ENCODE peak calls at places on chromosomes 4 and X, in nine cellular contexts. One of them, this sample, is unnamed.

GRCh38 chr4:109915385-109916002 is 2.8 kb downstream of the EGF start:
- DNase-seq in endothelial cell of umbilical vein: no peak
- DNase-seq in K562: no peak
- DNase-seq in HCT116: no peak
- DNase-seq in GM12878: no peak
- DNase-seq in spleen: no peak
- DNase-seq in GM23338: no peak
- DNase-seq in stomach: no peak
- DNase-seq in breast epithelium: no peak
- DNase-seq in this sample: no peak

GRCh38 chr4:83010111-83010521 is 507 bp downstream of the LIN54 start:
- DNase-seq in breast epithelium: no peak
- DNase-seq in spleen: no peak
- DNase-seq in GM23338: peak
- DNase-seq in endothelial cell of umbilical vein: peak
- DNase-seq in stomach: no peak
- DNase-seq in K562: no peak
- DNase-seq in GM12878: no peak
- DNase-seq in HCT116: no peak
- DNase-seq in this sample: no peak

GRCh38 chr4:152534541-152535231 is 1.2 kb downstream of the FBXW7 start:
- DNase-seq in endothelial cell of umbilical vein: peak
- DNase-seq in stomach: peak
- DNase-seq in GM23338: peak
- DNase-seq in breast epithelium: no peak
- DNase-seq in K562: peak
- DNase-seq in spleen: peak
- DNase-seq in HCT116: no peak
- DNase-seq in GM12878: no peak
- DNase-seq in this sample: peak

GRCh38 chrX:144916785-144917184 is 330.5 kb upstream of the SPANXN1 start:
- DNase-seq in GM23338: peak
- DNase-seq in stomach: no peak
- DNase-seq in HCT116: no peak
- DNase-seq in endothelial cell of umbilical vein: no peak
- DNase-seq in spleen: no peak
- DNase-seq in K562: no peak
- DNase-seq in breast epithelium: no peak
- DNase-seq in GM12878: no peak
- DNase-seq in this sample: no peak

GRCh38 chr4:185534850-185535761 is at the start of gene PDLIM3:
- DNase-seq in breast epithelium: peak
- DNase-seq in stomach: peak
- DNase-seq in GM12878: no peak
- DNase-seq in HCT116: peak
- DNase-seq in GM23338: peak
- DNase-seq in spleen: peak
- DNase-seq in endothelial cell of umbilical vein: peak
- DNase-seq in K562: peak
- DNase-seq in this sample: peak

GRCh38 chr4:63728480-63729177 is 680.6 kb downstream of the TECRL start:
- DNase-seq in K562: no peak
- DNase-seq in stomach: no peak
- DNase-seq in HCT116: no peak
- DNase-seq in spleen: no peak
- DNase-seq in breast epithelium: no peak
- DNase-seq in GM12878: no peak
- DNase-seq in endothelial cell of umbilical vein: no peak
- DNase-seq in GM23338: peak
- DNase-seq in this sample: no peak

GRCh38 chr4:149735796-149736195 is 79.8 kb downstream of the IQCM start:
- DNase-seq in spleen: no peak
- DNase-seq in stomach: no peak
- DNase-seq in HCT116: no peak
- DNase-seq in GM12878: no peak
- DNase-seq in GM23338: no peak
- DNase-seq in breast epithelium: no peak
- DNase-seq in endothelial cell of umbilical vein: no peak
- DNase-seq in K562: no peak
- DNase-seq in this sample: no peak

GRCh38 chr4:159206427-159206871 is 103.6 kb downstream of the RAPGEF2 start:
- DNase-seq in stomach: no peak
- DNase-seq in K562: no peak
- DNase-seq in GM23338: no peak
- DNase-seq in spleen: no peak
- DNase-seq in endothelial cell of umbilical vein: peak
- DNase-seq in GM12878: peak
- DNase-seq in HCT116: no peak
- DNase-seq in breast epithelium: no peak
- DNase-seq in this sample: no peak

GRCh38 chr4:36235306-36235705 is 9.0 kb downstream of the ARAP2 start:
- DNase-seq in stomach: no peak
- DNase-seq in K562: no peak
- DNase-seq in GM23338: peak
- DNase-seq in HCT116: no peak
- DNase-seq in breast epithelium: no peak
- DNase-seq in GM12878: no peak
- DNase-seq in spleen: no peak
- DNase-seq in endothelial cell of umbilical vein: no peak
- DNase-seq in this sample: no peak

GRCh38 chrX:108464604-108465003 is 25.0 kb downstream of the COL4A5 start:
- DNase-seq in GM12878: no peak
- DNase-seq in endothelial cell of umbilical vein: no peak
- DNase-seq in stomach: no peak
- DNase-seq in spleen: no peak
- DNase-seq in GM23338: peak
- DNase-seq in breast epithelium: no peak
- DNase-seq in HCT116: no peak
- DNase-seq in K562: no peak
- DNase-seq in this sample: no peak

GRCh38 chrX:9770319-9770718 is 4.7 kb upstream of the GPR143 start:
- DNase-seq in spleen: no peak
- DNase-seq in K562: no peak
- DNase-seq in GM23338: peak
- DNase-seq in HCT116: no peak
- DNase-seq in endothelial cell of umbilical vein: peak
- DNase-seq in breast epithelium: no peak
- DNase-seq in GM12878: no peak
- DNase-seq in stomach: no peak
- DNase-seq in this sample: no peak

DNA sequence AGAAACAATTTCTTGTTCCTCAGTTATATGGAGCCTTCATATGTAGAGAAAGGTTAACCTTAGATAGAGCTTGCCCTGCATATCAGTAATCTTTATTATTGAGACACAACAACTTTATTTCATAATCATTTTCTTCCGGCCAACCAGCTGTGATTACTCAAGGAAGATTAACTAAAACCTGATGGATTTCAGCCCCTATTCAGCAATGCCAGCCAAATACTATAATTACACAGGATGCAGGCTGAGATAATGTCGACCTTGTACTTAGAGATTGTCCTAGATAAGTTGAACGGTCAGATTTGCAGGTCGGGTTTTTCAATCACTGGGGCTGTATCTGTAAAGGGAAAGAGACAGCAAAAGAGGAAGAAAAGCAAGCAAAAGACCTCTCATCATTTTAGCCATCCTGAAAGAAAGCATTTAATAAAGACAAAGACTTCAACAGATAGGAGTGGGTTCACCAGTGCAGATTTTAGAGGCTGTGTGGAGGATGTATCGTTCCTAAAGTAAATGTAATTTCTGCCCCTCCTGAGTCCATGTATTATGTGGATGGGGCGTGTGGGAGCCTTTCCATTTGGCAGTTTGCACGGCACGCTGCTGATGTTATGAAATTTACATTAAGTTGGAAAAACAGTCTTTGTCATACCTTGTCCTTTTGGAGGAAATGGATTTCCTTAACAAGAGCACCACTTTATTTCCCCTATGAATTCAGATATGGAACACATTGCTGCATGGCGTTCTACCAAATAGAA is 496.6 kb downstream of the SPRY1 start:
- DNase-seq in GM12878: no peak
- DNase-seq in spleen: no peak
- DNase-seq in breast epithelium: no peak
- DNase-seq in GM23338: no peak
- DNase-seq in HCT116: no peak
- DNase-seq in K562: no peak
- DNase-seq in endothelial cell of umbilical vein: peak
- DNase-seq in stomach: no peak
- DNase-seq in this sample: no peak
- TF ChIP-seq POLR2AphosphoS5 in GM12878: no peak
- TF ChIP-seq POLR2AphosphoS5 in spleen: no peak
- TF ChIP-seq POLR2AphosphoS5 in breast epithelium: no peak
- TF ChIP-seq POLR2AphosphoS5 in GM23338: no peak
- TF ChIP-seq POLR2AphosphoS5 in HCT116: no peak
- TF ChIP-seq POLR2AphosphoS5 in K562: no peak
- TF ChIP-seq POLR2AphosphoS5 in endothelial cell of umbilical vein: no peak
- TF ChIP-seq POLR2AphosphoS5 in stomach: peak
- TF ChIP-seq POLR2AphosphoS5 in this sample: peak

DNA sequence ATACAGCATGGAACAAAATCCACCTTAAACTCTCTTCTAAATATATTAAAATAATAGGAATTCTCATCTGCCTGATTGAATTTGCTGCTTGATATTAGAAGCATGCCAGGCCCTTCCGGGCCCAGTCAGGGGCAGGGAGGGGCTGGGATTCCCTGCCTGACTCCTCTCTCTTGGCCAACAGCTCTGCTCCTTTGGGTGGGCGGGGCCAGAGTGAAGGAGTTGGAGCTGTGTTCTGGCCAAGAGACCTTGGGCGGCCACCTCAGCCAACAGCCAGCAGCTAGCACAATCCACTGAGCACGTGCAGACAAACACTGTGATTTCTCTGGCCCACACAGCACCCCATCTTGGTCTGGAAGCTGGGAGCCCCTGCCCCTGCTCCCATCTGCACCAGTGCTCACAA is 140.3 kb downstream of the PJA1 start:
- DNase-seq in K562: no peak
- DNase-seq in stomach: peak
- DNase-seq in GM12878: no peak
- DNase-seq in spleen: peak
- DNase-seq in HCT116: no peak
- DNase-seq in GM23338: peak
- DNase-seq in breast epithelium: peak
- DNase-seq in endothelial cell of umbilical vein: no peak
- DNase-seq in this sample: peak
- TF ChIP-seq POLR2AphosphoS5 in K562: no peak
- TF ChIP-seq POLR2AphosphoS5 in stomach: no peak
- TF ChIP-seq POLR2AphosphoS5 in GM12878: no peak
- TF ChIP-seq POLR2AphosphoS5 in spleen: peak
- TF ChIP-seq POLR2AphosphoS5 in HCT116: no peak
- TF ChIP-seq POLR2AphosphoS5 in GM23338: no peak
- TF ChIP-seq POLR2AphosphoS5 in breast epithelium: no peak
- TF ChIP-seq POLR2AphosphoS5 in endothelial cell of umbilical vein: no peak
- TF ChIP-seq POLR2AphosphoS5 in this sample: no peak

DNA sequence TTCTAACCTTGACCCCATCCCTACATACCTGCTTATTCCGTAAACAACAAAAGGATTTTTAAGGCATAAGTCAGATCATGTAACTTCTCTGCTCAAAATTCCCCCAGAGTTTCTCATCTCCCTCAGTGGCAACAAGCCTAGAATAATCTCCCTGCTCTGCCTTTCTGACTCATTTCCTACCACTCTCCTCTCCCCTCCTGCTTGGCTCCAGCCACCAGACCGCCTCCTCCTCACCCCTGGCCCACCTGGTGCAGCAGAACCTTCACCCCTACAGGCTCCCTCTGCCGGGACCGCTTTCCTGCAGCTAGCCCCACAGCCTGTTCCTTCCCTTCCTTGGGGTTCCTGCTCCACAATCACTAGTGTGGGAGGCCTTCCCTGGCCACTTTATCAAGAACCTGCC is 32.1 kb downstream of the TSPAN5 start:
- DNase-seq in GM23338: no peak
- DNase-seq in K562: no peak
- DNase-seq in breast epithelium: no peak
- DNase-seq in spleen: no peak
- DNase-seq in HCT116: peak
- DNase-seq in endothelial cell of umbilical vein: peak
- DNase-seq in GM12878: no peak
- DNase-seq in stomach: no peak
- DNase-seq in this sample: no peak
- TF ChIP-seq POLR2AphosphoS5 in GM23338: no peak
- TF ChIP-seq POLR2AphosphoS5 in K562: no peak
- TF ChIP-seq POLR2AphosphoS5 in breast epithelium: no peak
- TF ChIP-seq POLR2AphosphoS5 in spleen: peak
- TF ChIP-seq POLR2AphosphoS5 in HCT116: peak
- TF ChIP-seq POLR2AphosphoS5 in endothelial cell of umbilical vein: peak
- TF ChIP-seq POLR2AphosphoS5 in GM12878: no peak
- TF ChIP-seq POLR2AphosphoS5 in stomach: no peak
- TF ChIP-seq POLR2AphosphoS5 in this sample: no peak

GRCh38 chrX:154381271-154381670 is 2.2 kb downstream of the EMD start:
- DNase-seq in stomach: no peak
- DNase-seq in GM12878: no peak
- DNase-seq in GM23338: peak
- DNase-seq in endothelial cell of umbilical vein: no peak
- DNase-seq in K562: no peak
- DNase-seq in breast epithelium: no peak
- DNase-seq in spleen: no peak
- DNase-seq in HCT116: no peak
- DNase-seq in this sample: no peak

GRCh38 chrX:154380787-154381186 is 1.7 kb downstream of the EMD start:
- DNase-seq in GM23338: no peak
- DNase-seq in HCT116: no peak
- DNase-seq in GM12878: no peak
- DNase-seq in K562: no peak
- DNase-seq in stomach: no peak
- DNase-seq in breast epithelium: no peak
- DNase-seq in spleen: peak
- DNase-seq in endothelial cell of umbilical vein: no peak
- DNase-seq in this sample: no peak

GRCh38 chrX:154383359-154384283 is 4.5 kb downstream of the EMD start:
- DNase-seq in stomach: no peak
- DNase-seq in breast epithelium: no peak
- DNase-seq in K562: no peak
- DNase-seq in GM12878: no peak
- DNase-seq in GM23338: no peak
- DNase-seq in endothelial cell of umbilical vein: no peak
- DNase-seq in spleen: no peak
- DNase-seq in HCT116: no peak
- DNase-seq in this sample: no peak

GRCh38 chrX:154384284-154384892 is 5.3 kb downstream of the EMD start:
- DNase-seq in breast epithelium: no peak
- DNase-seq in stomach: no peak
- DNase-seq in K562: no peak
- DNase-seq in endothelial cell of umbilical vein: no peak
- DNase-seq in GM12878: no peak
- DNase-seq in spleen: no peak
- DNase-seq in GM23338: no peak
- DNase-seq in HCT116: no peak
- DNase-seq in this sample: no peak

DNA sequence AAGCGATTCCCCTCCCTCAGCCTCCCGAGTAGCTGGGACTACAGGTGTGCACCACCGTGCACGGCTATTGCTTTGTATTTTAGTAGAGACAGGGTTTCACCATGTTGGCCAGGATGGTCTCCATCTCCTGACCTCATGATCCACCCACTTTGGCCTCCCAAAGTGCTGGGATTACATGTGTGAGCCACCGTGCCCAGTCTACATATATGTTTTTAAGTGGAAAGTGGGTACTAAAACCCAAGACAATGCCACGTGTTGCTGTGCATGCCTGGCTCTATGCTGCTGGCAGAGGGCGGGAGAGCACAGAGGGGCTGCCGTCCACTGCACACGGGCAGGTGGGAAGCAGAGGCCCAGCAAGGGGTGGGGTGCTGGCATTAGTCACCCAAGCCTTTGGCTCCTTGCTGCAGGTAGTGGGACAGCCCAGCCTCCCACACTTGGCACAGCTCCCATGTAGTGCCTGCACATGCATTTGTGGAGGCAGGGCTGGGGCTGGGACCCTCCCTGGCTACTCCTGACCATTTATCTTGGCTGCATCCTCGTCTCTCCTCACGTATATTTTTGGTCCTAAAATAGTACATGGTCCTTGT is 3.5 kb downstream of the EMD start:
- DNase-seq in K562: no peak
- DNase-seq in breast epithelium: no peak
- DNase-seq in HCT116: no peak
- DNase-seq in endothelial cell of umbilical vein: no peak
- DNase-seq in GM23338: no peak
- DNase-seq in spleen: no peak
- DNase-seq in GM12878: no peak
- DNase-seq in stomach: no peak
- DNase-seq in this sample: no peak
- TF ChIP-seq POLR2AphosphoS5 in K562: no peak
- TF ChIP-seq POLR2AphosphoS5 in breast epithelium: no peak
- TF ChIP-seq POLR2AphosphoS5 in HCT116: no peak
- TF ChIP-seq POLR2AphosphoS5 in endothelial cell of umbilical vein: no peak
- TF ChIP-seq POLR2AphosphoS5 in GM23338: no peak
- TF ChIP-seq POLR2AphosphoS5 in spleen: peak
- TF ChIP-seq POLR2AphosphoS5 in GM12878: no peak
- TF ChIP-seq POLR2AphosphoS5 in stomach: no peak
- TF ChIP-seq POLR2AphosphoS5 in this sample: no peak